ENCODE peak calls at places on chromosomes 3 and 15, in five cellular contexts. One of them, this sample, is unnamed.

GRCh38 chr3:183880121-183880520 is 4.6 kb downstream of the PARL start:
- DNase-seq in fibroblast of mammary gland: no peak
- DNase-seq in B cell: no peak
- DNase-seq in sigmoid colon: no peak
- DNase-seq in HCT116: no peak
- DNase-seq in this sample: no peak

GRCh38 chr3:188900421-188900941 is 271.3 kb upstream of the TPRG1 start:
- DNase-seq in fibroblast of mammary gland: peak; percentile 91
- DNase-seq in B cell: no peak
- DNase-seq in sigmoid colon: no peak
- DNase-seq in HCT116: peak; percentile 69
- DNase-seq in this sample: no peak

GRCh38 chr3:63264716-63265115 is 13.4 kb upstream of the SYNPR start:
- DNase-seq in fibroblast of mammary gland: no peak
- DNase-seq in B cell: no peak
- DNase-seq in sigmoid colon: no peak
- DNase-seq in HCT116: no peak
- DNase-seq in this sample: no peak

GRCh38 chr3:150543128-150543527 is 3.2 kb downstream of the SERP1 start:
- DNase-seq in fibroblast of mammary gland: no peak
- DNase-seq in B cell: no peak
- DNase-seq in sigmoid colon: no peak
- DNase-seq in HCT116: no peak
- DNase-seq in this sample: no peak

GRCh38 chr3:62332017-62332416 is 41.3 kb downstream of the FEZF2 start:
- DNase-seq in fibroblast of mammary gland: no peak
- DNase-seq in B cell: no peak
- DNase-seq in sigmoid colon: no peak
- DNase-seq in HCT116: no peak
- DNase-seq in this sample: no peak

GRCh38 chr3:53286727-53287412 is 31.0 kb upstream of the TKT start:
- DNase-seq in fibroblast of mammary gland: peak; percentile 21
- DNase-seq in B cell: no peak
- DNase-seq in sigmoid colon: no peak
- DNase-seq in HCT116: no peak
- DNase-seq in this sample: no peak

GRCh38 chr15:55526559-55527036 is 18.6 kb upstream of the DNAAF4 start:
- DNase-seq in fibroblast of mammary gland: peak; percentile 74
- DNase-seq in B cell: no peak
- DNase-seq in sigmoid colon: no peak
- DNase-seq in HCT116: peak; percentile 32
- DNase-seq in this sample: peak; percentile 48

GRCh38 chr3:169945313-169945712 is 21.3 kb upstream of the SEC62 start:
- DNase-seq in fibroblast of mammary gland: peak; percentile 4
- DNase-seq in B cell: peak; percentile 75
- DNase-seq in sigmoid colon: no peak
- DNase-seq in HCT116: no peak
- DNase-seq in this sample: peak; percentile 78

GRCh38 chr15:49229922-49230321 is 59.9 kb downstream of the GALK2 start:
- DNase-seq in fibroblast of mammary gland: no peak
- DNase-seq in B cell: no peak
- DNase-seq in sigmoid colon: no peak
- DNase-seq in HCT116: no peak
- DNase-seq in this sample: no peak

GRCh38 chr15:60744826-60745225 is 265.9 kb upstream of the ICE2 start:
- DNase-seq in fibroblast of mammary gland: no peak
- DNase-seq in B cell: no peak
- DNase-seq in sigmoid colon: peak; percentile 74
- DNase-seq in HCT116: no peak
- DNase-seq in this sample: no peak

GRCh38 chr3:178336336-178336735 is 199.9 kb upstream of the KCNMB2 start:
- DNase-seq in fibroblast of mammary gland: no peak
- DNase-seq in B cell: no peak
- DNase-seq in sigmoid colon: no peak
- DNase-seq in HCT116: no peak
- DNase-seq in this sample: no peak

GRCh38 chr3:123884258-123884831 is at the start of gene MYLK:
- DNase-seq in fibroblast of mammary gland: peak; percentile 81
- DNase-seq in B cell: peak; percentile 59
- DNase-seq in sigmoid colon: peak; percentile 88
- DNase-seq in HCT116: peak; percentile 61
- DNase-seq in this sample: peak; percentile 87

GRCh38 chr3:149763565-149763964 is 11.3 kb upstream of the COMMD2 start:
- DNase-seq in fibroblast of mammary gland: no peak
- DNase-seq in B cell: no peak
- DNase-seq in sigmoid colon: no peak
- DNase-seq in HCT116: no peak
- DNase-seq in this sample: no peak

GRCh38 chr3:45214061-45214680 is 11.9 kb downstream of the TMEM158 start:
- DNase-seq in fibroblast of mammary gland: no peak
- DNase-seq in B cell: no peak
- DNase-seq in sigmoid colon: no peak
- DNase-seq in HCT116: no peak
- DNase-seq in this sample: no peak

GRCh38 chr3:126261037-126261436 is 80.7 kb upstream of the ALDH1L1 start:
- DNase-seq in fibroblast of mammary gland: peak; percentile 78
- DNase-seq in B cell: no peak
- DNase-seq in sigmoid colon: peak; percentile 92
- DNase-seq in HCT116: no peak
- DNase-seq in this sample: no peak

GRCh38 chr3:126258670-126259069 is 78.3 kb upstream of the ALDH1L1 start:
- DNase-seq in fibroblast of mammary gland: peak; percentile 20
- DNase-seq in B cell: no peak
- DNase-seq in sigmoid colon: no peak
- DNase-seq in HCT116: no peak
- DNase-seq in this sample: no peak

GRCh38 chr3:126257984-126258383 is 77.6 kb upstream of the ALDH1L1 start:
- DNase-seq in fibroblast of mammary gland: no peak
- DNase-seq in B cell: no peak
- DNase-seq in sigmoid colon: no peak
- DNase-seq in HCT116: no peak
- DNase-seq in this sample: no peak

GRCh38 chr3:126262227-126262626 is 81.8 kb upstream of the ALDH1L1 start:
- DNase-seq in fibroblast of mammary gland: no peak
- DNase-seq in B cell: no peak
- DNase-seq in sigmoid colon: no peak
- DNase-seq in HCT116: no peak
- DNase-seq in this sample: no peak

GRCh38 chr3:126259411-126260391 is 79.3 kb upstream of the ALDH1L1 start:
- DNase-seq in fibroblast of mammary gland: peak; percentile 35
- DNase-seq in B cell: no peak
- DNase-seq in sigmoid colon: peak; percentile 85
- DNase-seq in HCT116: no peak
- DNase-seq in this sample: no peak
- TF ChIP-seq CTCF in fibroblast of mammary gland: peak; percentile 60
- TF ChIP-seq CTCF in B cell: no peak
- TF ChIP-seq CTCF in sigmoid colon: peak; percentile 86
- TF ChIP-seq CTCF in HCT116: peak; percentile 78
- TF ChIP-seq CTCF in this sample: peak; percentile 12

DNA sequence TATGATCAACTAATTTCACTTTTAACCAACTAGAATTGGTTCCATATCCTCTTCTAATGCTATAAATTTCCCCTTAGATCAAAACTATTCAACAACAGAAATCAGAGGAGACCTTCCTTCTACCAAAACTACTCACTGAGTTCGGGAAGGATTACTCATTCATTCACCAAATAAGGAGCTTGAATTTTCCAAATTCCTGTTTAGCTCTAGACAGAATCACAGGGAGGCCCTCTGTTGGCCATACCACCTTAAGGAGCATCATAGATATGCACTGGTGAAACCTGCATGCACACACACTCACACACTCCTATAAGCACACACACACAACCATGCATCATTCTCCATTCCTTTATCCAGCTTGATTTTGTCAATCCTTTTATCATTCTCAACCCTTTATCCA is 49.0 kb downstream of the SUCLG2 start:
- DNase-seq in fibroblast of mammary gland: peak; percentile 81
- DNase-seq in B cell: no peak
- DNase-seq in sigmoid colon: no peak
- DNase-seq in HCT116: no peak
- DNase-seq in this sample: no peak
- TF ChIP-seq CTCF in fibroblast of mammary gland: peak; percentile 68
- TF ChIP-seq CTCF in B cell: no peak
- TF ChIP-seq CTCF in sigmoid colon: no peak
- TF ChIP-seq CTCF in HCT116: no peak
- TF ChIP-seq CTCF in this sample: no peak

DNA sequence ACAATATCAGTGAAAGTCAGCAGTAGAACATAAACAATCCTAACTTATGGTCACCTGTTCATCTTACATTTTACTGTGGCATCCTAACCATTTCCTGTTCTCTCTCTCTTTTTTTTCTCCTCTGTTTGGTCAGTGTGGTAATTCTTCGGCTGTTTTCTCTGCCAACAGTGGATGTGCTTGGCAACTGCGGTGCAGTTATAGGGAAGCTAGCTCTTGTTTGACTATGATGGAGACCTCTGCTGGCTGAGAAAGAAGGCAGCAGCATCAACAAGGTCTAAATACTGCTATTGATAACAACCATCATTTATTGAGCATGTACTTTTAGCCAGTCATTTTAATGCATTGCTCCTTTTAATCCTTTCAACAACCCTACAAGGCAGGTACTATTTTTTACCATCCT is 723 bp upstream of the DRD3 start:
- DNase-seq in fibroblast of mammary gland: peak; percentile 38
- DNase-seq in B cell: no peak
- DNase-seq in sigmoid colon: no peak
- DNase-seq in HCT116: peak; percentile 15
- DNase-seq in this sample: no peak
- TF ChIP-seq CTCF in fibroblast of mammary gland: peak; percentile 29
- TF ChIP-seq CTCF in B cell: peak; percentile 40
- TF ChIP-seq CTCF in sigmoid colon: no peak
- TF ChIP-seq CTCF in HCT116: peak; percentile 60
- TF ChIP-seq CTCF in this sample: peak; percentile 7

GRCh38 chr3:81752604-81753003 is 8.8 kb downstream of the GBE1 start:
- DNase-seq in fibroblast of mammary gland: no peak
- DNase-seq in B cell: no peak
- DNase-seq in sigmoid colon: no peak
- DNase-seq in HCT116: no peak
- DNase-seq in this sample: no peak
- TF ChIP-seq CTCF in fibroblast of mammary gland: no peak
- TF ChIP-seq CTCF in B cell: no peak
- TF ChIP-seq CTCF in sigmoid colon: no peak
- TF ChIP-seq CTCF in HCT116: no peak
- TF ChIP-seq CTCF in this sample: no peak

GRCh38 chr3:17974206-17974841 is 231.9 kb upstream of the TBC1D5 start:
- DNase-seq in fibroblast of mammary gland: peak; percentile 16
- DNase-seq in B cell: no peak
- DNase-seq in sigmoid colon: no peak
- DNase-seq in HCT116: no peak
- DNase-seq in this sample: no peak
- TF ChIP-seq CTCF in fibroblast of mammary gland: peak; percentile 37
- TF ChIP-seq CTCF in B cell: no peak
- TF ChIP-seq CTCF in sigmoid colon: no peak
- TF ChIP-seq CTCF in HCT116: no peak
- TF ChIP-seq CTCF in this sample: no peak

DNA sequence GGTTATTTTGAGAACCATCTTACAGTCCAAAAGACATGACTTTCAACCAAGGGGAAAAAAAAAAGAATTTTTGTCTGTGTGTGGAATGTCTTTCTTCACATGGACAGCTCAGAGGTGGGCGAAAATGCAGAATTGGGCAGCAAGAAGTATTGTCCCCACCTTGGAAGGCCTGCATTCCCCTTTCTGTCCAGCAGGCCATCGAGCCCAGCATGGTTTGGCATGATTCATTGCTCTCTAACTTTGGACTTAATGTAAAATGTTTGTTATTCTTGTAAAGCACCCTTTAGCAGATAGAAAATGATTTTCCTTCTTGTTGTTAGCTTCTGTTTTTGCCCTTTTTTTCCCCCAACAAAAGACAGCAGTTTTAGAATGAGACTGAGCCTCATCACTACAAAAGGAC is 12.4 kb downstream of the MYO1E start:
- DNase-seq in fibroblast of mammary gland: no peak
- DNase-seq in B cell: no peak
- DNase-seq in sigmoid colon: no peak
- DNase-seq in HCT116: no peak
- DNase-seq in this sample: no peak
- TF ChIP-seq CTCF in fibroblast of mammary gland: peak; percentile 28
- TF ChIP-seq CTCF in B cell: peak; percentile 45
- TF ChIP-seq CTCF in sigmoid colon: no peak
- TF ChIP-seq CTCF in HCT116: peak; percentile 54
- TF ChIP-seq CTCF in this sample: no peak

DNA sequence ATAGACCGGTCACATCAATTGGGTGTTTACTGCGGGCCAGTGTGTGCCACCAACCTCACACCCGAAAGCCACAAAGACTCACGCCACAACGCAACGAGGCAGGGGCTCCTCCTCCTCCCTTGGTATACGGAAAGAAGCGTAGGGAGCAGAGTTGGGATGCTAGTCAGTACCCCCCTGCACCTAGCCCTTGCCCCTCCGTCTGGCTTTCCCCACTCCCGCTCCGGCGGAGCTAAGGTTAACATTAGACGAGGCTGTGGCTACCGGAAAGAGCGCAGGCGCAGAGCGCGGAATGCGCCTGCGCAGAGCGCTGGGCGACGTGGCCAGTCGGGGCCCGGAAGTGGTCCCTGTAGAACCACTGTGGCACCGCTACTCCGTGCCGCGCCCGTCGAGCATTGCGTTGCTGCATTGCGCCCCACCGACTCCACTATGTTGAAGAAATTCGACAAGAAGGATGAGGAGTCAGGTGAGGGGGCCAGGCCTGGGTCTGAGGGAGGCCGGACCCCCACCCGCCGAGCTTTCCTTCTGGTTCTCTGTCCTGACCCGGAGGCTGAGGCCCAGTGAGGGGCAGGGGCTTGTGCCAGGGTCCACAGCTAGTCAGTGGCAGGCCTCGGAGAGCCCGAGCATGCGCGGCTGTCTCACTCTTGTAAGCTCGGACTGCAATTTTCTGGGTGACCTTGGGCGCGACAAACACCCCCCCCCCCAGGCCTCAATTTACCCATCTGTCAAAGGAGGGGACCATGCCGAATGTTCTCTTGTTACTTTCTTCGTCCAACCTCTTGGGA is at the start of gene COPG1:
- DNase-seq in fibroblast of mammary gland: peak; percentile 86
- DNase-seq in B cell: peak; percentile 92
- DNase-seq in sigmoid colon: peak; percentile 92
- DNase-seq in HCT116: peak; percentile 75
- DNase-seq in this sample: peak; percentile 91
- TF ChIP-seq CTCF in fibroblast of mammary gland: no peak
- TF ChIP-seq CTCF in B cell: no peak
- TF ChIP-seq CTCF in sigmoid colon: no peak
- TF ChIP-seq CTCF in HCT116: no peak
- TF ChIP-seq CTCF in this sample: no peak

This sample was measured in GM20000.